ENCODE peak calls at places on chromosome 21, in six cellular contexts. W is psoas muscle, R is astrocyte of the spinal cord, Q is tibial nerve, S is pancreas, X is mammary epithelial cell. E is an unnamed sample.

GRCh38 chr21:42061866-42062542 is 9.1 kb upstream of the UMODL1 start:
- DNase-seq in W (no peak), R (no peak), Q (no peak), S (no peak), X (no peak), E (no peak)

GRCh38 chr21:14356771-14357170 is 26.2 kb downstream of the HSPA13 start:
- DNase-seq in W (no peak), R (no peak), Q (no peak), S (no peak), X (peak), E (peak)

GRCh38 chr21:43467785-43468184 is 40.9 kb upstream of the SIK1 start:
- DNase-seq in W (no peak), R (no peak), Q (peak), S (no peak), X (no peak), E (no peak)

GRCh38 chr21:41168391-41169257 is 664 bp downstream of the BACE2 start:
- DNase-seq in W (peak), R (peak), Q (peak), S (peak), X (peak), E (peak)

GRCh38 chr21:42193131-42193671 is 25.7 kb upstream of the ABCG1 start:
- DNase-seq in W (no peak), R (peak), Q (no peak), S (no peak), X (peak), E (no peak)

GRCh38 chr21:43020771-43021170 is 46.4 kb downstream of the PKNOX1 start:
- DNase-seq in W (no peak), R (no peak), Q (no peak), S (no peak), X (no peak), E (no peak)

GRCh38 chr21:26732442-26733221 is 112.6 kb downstream of the ADAMTS1 start:
- DNase-seq in W (peak), R (peak), Q (peak), S (peak), X (peak), E (peak)

GRCh38 chr21:34351786-34352241 is 12.0 kb upstream of the KCNE2 start:
- DNase-seq in W (no peak), R (peak), Q (peak), S (peak), X (no peak), E (peak)

GRCh38 chr21:25813917-25814316 is 79.1 kb downstream of the GABPA start:
- DNase-seq in W (no peak), R (no peak), Q (no peak), S (no peak), X (peak), E (peak)

GRCh38 chr21:34606621-34607020 is 8.3 kb downstream of the RCAN1 start:
- DNase-seq in W (no peak), R (no peak), Q (no peak), S (no peak), X (no peak), E (no peak)

GRCh38 chr21:44020551-44020950 is 8.4 kb downstream of the TRAPPC10 start:
- DNase-seq in W (no peak), R (no peak), Q (no peak), S (no peak), X (no peak), E (no peak)

GRCh38 chr21:16072692-16073091 is 342.9 kb downstream of the USP25 start:
- DNase-seq in W (no peak), R (peak), Q (no peak), S (no peak), X (no peak), E (no peak)

GRCh38 chr21:35231115-35231514 is 182.0 kb upstream of the RUNX1 start:
- DNase-seq in W (no peak), R (no peak), Q (no peak), S (no peak), X (peak), E (peak)

GRCh38 chr21:20997633-20998455 is at the start of gene NCAM2:
- DNase-seq in W (peak), R (peak), Q (peak), S (peak), X (peak), E (peak)

GRCh38 chr21:36765229-36765628 is 66.3 kb downstream of the SIM2 start:
- DNase-seq in W (no peak), R (no peak), Q (no peak), S (no peak), X (peak), E (peak)
- H3K4me3 ChIP-seq in W (no peak), R (no peak), Q (no peak), S (no peak), X (no peak), E (no peak)

DNA sequence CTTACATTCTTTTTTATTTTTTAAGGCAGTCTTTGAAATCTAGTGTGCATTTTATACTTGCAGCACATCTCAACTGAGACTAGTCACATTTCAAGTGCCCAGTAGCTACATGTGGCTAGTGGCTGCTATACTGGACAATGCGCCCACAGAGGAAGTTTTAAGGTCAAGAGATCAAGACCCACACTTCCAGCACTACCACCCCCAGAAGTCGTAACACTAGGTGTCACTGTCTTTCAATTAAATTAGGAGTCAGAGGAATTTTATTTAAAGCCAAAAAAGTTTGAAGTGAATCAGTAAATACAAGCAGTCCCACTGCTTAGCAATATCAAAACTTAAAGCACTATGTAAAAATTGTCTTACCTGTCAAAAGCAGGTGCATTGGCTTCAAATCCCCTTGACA is 39.9 kb downstream of the SYNJ1 start:
- DNase-seq in W (no peak), R (no peak), Q (no peak), S (no peak), X (no peak), E (no peak)
- TF ChIP-seq CTCF in W (no peak), R (no peak), Q (no peak), S (no peak), X (peak), E (no peak)

DNA sequence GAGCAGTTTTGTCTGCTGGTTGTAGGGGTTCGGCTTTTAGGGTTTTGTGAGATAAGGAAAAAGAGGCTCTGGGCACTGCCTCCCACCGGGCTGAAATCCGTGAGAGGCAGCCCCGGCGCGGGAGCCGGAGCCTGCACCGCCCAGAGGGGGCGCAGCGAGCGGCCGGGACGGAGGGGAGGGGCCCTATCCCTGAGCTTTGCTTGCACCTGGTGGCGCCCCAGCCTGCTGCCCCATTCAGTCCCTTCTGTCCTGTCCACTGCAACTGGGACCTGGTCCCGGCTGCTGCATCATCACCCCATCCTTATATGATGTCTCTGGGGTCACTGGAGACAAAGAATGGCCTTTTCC is 512 bp upstream of the KCNJ6 start:
- DNase-seq in W (no peak), R (no peak), Q (no peak), S (no peak), X (no peak), E (no peak)
- H3K4me3 ChIP-seq in W (no peak), R (no peak), Q (no peak), S (peak), X (no peak), E (no peak)

GRCh38 chr21:18204931-18205330 is 39.7 kb upstream of the CHODL start:
- DNase-seq in W (no peak), R (no peak), Q (no peak), S (no peak), X (no peak), E (no peak)
- TF ChIP-seq CTCF in W (no peak), R (no peak), Q (no peak), S (no peak), X (no peak), E (no peak)

GRCh38 chr21:29305068-29305467 is 6.3 kb downstream of the BACH1 start:
- DNase-seq in W (no peak), R (no peak), Q (no peak), S (no peak), X (no peak), E (no peak)

GRCh38 chr21:29302340-29302991 is 3.7 kb downstream of the BACH1 start:
- DNase-seq in W (no peak), R (no peak), Q (no peak), S (no peak), X (peak), E (peak)

GRCh38 chr21:29304577-29304976 is 5.9 kb downstream of the BACH1 start:
- DNase-seq in W (no peak), R (no peak), Q (no peak), S (no peak), X (no peak), E (no peak)

GRCh38 chr21:29301703-29302102 is 3.0 kb downstream of the BACH1 start:
- DNase-seq in W (no peak), R (no peak), Q (no peak), S (no peak), X (no peak), E (no peak)

DNA sequence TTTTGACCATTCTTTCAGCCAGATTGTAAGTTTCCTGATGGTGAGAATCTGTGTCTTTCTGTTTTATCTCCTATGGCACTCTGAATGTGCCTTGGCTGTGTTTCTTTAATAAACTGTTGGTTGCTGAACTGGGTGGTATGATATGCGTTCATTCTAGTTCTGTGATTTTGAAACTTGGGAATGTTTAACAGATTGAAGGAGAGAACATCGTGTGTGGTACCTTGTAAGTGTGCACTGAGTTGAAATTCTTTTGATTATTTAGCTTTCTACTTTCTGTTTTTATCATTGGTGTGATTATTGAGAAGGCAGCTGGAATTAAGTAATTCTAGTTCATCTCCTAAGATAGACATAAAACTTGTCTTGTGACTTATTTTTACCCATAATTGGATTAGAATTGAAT is 4.6 kb downstream of the BACH1 start:
- DNase-seq in W (no peak), R (no peak), Q (no peak), S (no peak), X (no peak), E (no peak)
- H3K4me3 ChIP-seq in W (peak), R (no peak), Q (no peak), S (no peak), X (no peak), E (no peak)

E was measured in bronchial epithelial cell.